ENCODE peak calls at places on chromosomes 5 and 9, in eight cellular contexts. L is HCT116, W is prostate gland, A is gastrocnemius medialis, R is vagina, C is heart left ventricle, Q is esophagus squamous epithelium, S is tibial nerve. F is an unnamed sample. For H3K4me1, the result is how much of the 10 kb centered on the place peaks cover.

GRCh38 chr5:76692651-76693050 is 23.3 kb upstream of the F2R start:
- DNase-seq in L (no peak), W (no peak), A (no peak), R (no peak), C (no peak), Q (no peak), S (no peak), F (no peak)

GRCh38 chr9:69771775-69772418 is 12.1 kb upstream of the PTAR1 start:
- DNase-seq in L (no peak), W (no peak), A (no peak), R (no peak), C (no peak), Q (no peak), S (no peak), F (no peak)

GRCh38 chr5:43099615-43100014 is 21.1 kb upstream of the ZNF131 start:
- DNase-seq in L (no peak), W (no peak), A (no peak), R (no peak), C (no peak), Q (no peak), S (no peak), F (no peak)

GRCh38 chr5:159017787-159018186 is 81.9 kb downstream of the EBF1 start:
- DNase-seq in L (no peak), W (no peak), A (peak), R (no peak), C (peak), Q (no peak), S (no peak), F (peak)

GRCh38 chr9:2414465-2414864 is 207.1 kb upstream of the VLDLR start:
- DNase-seq in L (no peak), W (no peak), A (no peak), R (no peak), C (no peak), Q (no peak), S (no peak), F (no peak)

GRCh38 chr9:23851024-23851629 is 25.1 kb upstream of the ELAVL2 start:
- DNase-seq in L (no peak), W (no peak), A (no peak), R (no peak), C (peak), Q (no peak), S (no peak), F (peak)

GRCh38 chr9:124212381-124213050 is 45.2 kb upstream of the NEK6 start:
- DNase-seq in L (no peak), W (no peak), A (no peak), R (peak), C (no peak), Q (no peak), S (no peak), F (no peak)

GRCh38 chr5:157193699-157194424 is 13.2 kb downstream of the ITK start:
- DNase-seq in L (no peak), W (no peak), A (no peak), R (no peak), C (no peak), Q (no peak), S (no peak), F (no peak)

GRCh38 chr5:133907075-133907474 is 61.4 kb downstream of the C5orf15 start:
- DNase-seq in L (no peak), W (no peak), A (no peak), R (no peak), C (peak), Q (no peak), S (no peak), F (peak)

GRCh38 chr9:129479217-129480011 is 141.5 kb downstream of the C9orf50 start:
- DNase-seq in L (no peak), W (no peak), A (no peak), R (no peak), C (no peak), Q (no peak), S (no peak), F (no peak)

GRCh38 chr9:94649100-94649855 is 10.0 kb upstream of the FBP1 start:
- DNase-seq in L (no peak), W (no peak), A (no peak), R (no peak), C (no peak), Q (no peak), S (no peak), F (no peak)

GRCh38 chr5:98767563-98767962 is 5.9 kb upstream of the RGMB start:
- DNase-seq in L (no peak), W (no peak), A (no peak), R (no peak), C (no peak), Q (no peak), S (no peak), F (no peak)

GRCh38 chr5:108788142-108788541 is 40.4 kb downstream of the FER start:
- DNase-seq in L (no peak), W (no peak), A (peak), R (no peak), C (peak), Q (no peak), S (no peak), F (peak)

GRCh38 chr9:534886-535285 is 306.6 kb upstream of the DMRT1 start:
- DNase-seq in L (no peak), W (peak), A (no peak), R (no peak), C (no peak), Q (no peak), S (no peak), F (peak)

GRCh38 chr5:38404667-38405276 is 146.4 kb downstream of the EGFLAM start:
- DNase-seq in L (peak), W (no peak), A (no peak), R (no peak), C (no peak), Q (no peak), S (no peak), F (peak)

GRCh38 chr9:75071530-75072122 is 16.3 kb downstream of the NMRK1 start:
- DNase-seq in L (peak), W (no peak), A (no peak), R (no peak), C (no peak), Q (no peak), S (no peak), F (peak)

GRCh38 chr9:112094948-112095779 is 79.9 kb downstream of the SUSD1 start:
- DNase-seq in L (no peak), W (no peak), A (no peak), R (no peak), C (no peak), Q (no peak), S (no peak), F (no peak)

GRCh38 chr5:134114886-134115805 is 665 bp downstream of the TCF7 start:
- DNase-seq in L (no peak), W (no peak), A (no peak), R (no peak), C (no peak), Q (no peak), S (no peak), F (peak)

GRCh38 chr9:121278535-121279169 is 10.7 kb downstream of the GSN start:
- DNase-seq in L (peak), W (peak), A (peak), R (no peak), C (peak), Q (no peak), S (peak), F (peak)

GRCh38 chr9:74016004-74016403 is 481.1 kb upstream of the RORB start:
- DNase-seq in L (no peak), W (no peak), A (no peak), R (no peak), C (no peak), Q (no peak), S (no peak), F (no peak)

GRCh38 chr5:69079556-69079955 is 14.3 kb upstream of the SLC30A5 start:
- DNase-seq in L (no peak), W (no peak), A (no peak), R (no peak), C (no peak), Q (no peak), S (no peak), F (no peak)

GRCh38 chr9:96719538-96720315 is 58.2 kb downstream of the ZNF510 start:
- DNase-seq in L (no peak), W (no peak), A (no peak), R (no peak), C (no peak), Q (no peak), S (no peak), F (peak)

GRCh38 chr5:5288236-5288635 is 134.2 kb upstream of the ICE1 start:
- DNase-seq in L (no peak), W (no peak), A (no peak), R (no peak), C (no peak), Q (no peak), S (no peak), F (no peak)

GRCh38 chr9:116421006-116421538 is 266.0 kb upstream of the TRIM32 start:
- DNase-seq in L (no peak), W (no peak), A (no peak), R (no peak), C (no peak), Q (no peak), S (no peak), F (no peak)

GRCh38 chr9:11697101-11697500 is 996.1 kb upstream of the TYRP1 start:
- DNase-seq in L (no peak), W (no peak), A (no peak), R (no peak), C (no peak), Q (no peak), S (no peak), F (no peak)

GRCh38 chr9:11702529-11702928 is 990.7 kb upstream of the TYRP1 start:
- DNase-seq in L (no peak), W (no peak), A (no peak), R (no peak), C (no peak), Q (no peak), S (no peak), F (no peak)

GRCh38 chr9:11701706-11702105 is 991.5 kb upstream of the TYRP1 start:
- DNase-seq in L (no peak), W (no peak), A (no peak), R (no peak), C (no peak), Q (no peak), S (no peak), F (no peak)
- H3K4me1 ChIP-seq in L (under half), W (under half), A (under half), R (under half), C (under half), Q (under half), S (under half), F (under half)

GRCh38 chr5:126525630-126526245 is 69.3 kb downstream of the ALDH7A1 start:
- DNase-seq in L (peak), W (no peak), A (peak), R (no peak), C (peak), Q (no peak), S (peak), F (peak)

GRCh38 chr5:126523818-126524522 is 71.0 kb downstream of the ALDH7A1 start:
- DNase-seq in L (no peak), W (no peak), A (no peak), R (no peak), C (no peak), Q (no peak), S (no peak), F (peak)

GRCh38 chr5:126527892-126528291 is 67.1 kb downstream of the ALDH7A1 start:
- DNase-seq in L (no peak), W (no peak), A (no peak), R (no peak), C (no peak), Q (no peak), S (no peak), F (no peak)

GRCh38 chr5:126527158-126527557 is 67.9 kb downstream of the ALDH7A1 start:
- DNase-seq in L (no peak), W (no peak), A (no peak), R (no peak), C (no peak), Q (no peak), S (no peak), F (no peak)

DNA sequence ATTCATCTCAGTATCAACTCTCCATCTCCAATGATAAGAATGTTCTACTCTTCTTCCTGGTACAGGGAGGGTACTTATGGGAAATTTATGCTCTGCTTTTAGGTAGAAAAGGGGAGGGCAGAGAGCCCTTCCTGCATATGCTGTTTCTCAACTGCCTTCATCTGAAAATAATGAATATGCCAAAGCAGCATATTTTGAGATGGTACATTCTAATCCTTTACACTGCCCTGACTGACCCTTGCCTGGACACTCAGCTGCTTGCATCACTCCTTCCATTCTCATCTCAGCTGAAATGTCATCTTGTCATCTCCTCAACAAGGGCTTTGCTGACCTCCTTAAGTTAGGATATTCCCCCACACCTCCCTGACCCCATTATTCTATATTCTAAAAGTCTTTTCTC is 68.5 kb downstream of the ALDH7A1 start:
- DNase-seq in L (no peak), W (no peak), A (no peak), R (no peak), C (no peak), Q (no peak), S (no peak), F (no peak)
- TF ChIP-seq POLR2A in L (no peak), W (no peak), A (no peak), R (no peak), C (no peak), Q (no peak), S (no peak), F (no peak)

DNA sequence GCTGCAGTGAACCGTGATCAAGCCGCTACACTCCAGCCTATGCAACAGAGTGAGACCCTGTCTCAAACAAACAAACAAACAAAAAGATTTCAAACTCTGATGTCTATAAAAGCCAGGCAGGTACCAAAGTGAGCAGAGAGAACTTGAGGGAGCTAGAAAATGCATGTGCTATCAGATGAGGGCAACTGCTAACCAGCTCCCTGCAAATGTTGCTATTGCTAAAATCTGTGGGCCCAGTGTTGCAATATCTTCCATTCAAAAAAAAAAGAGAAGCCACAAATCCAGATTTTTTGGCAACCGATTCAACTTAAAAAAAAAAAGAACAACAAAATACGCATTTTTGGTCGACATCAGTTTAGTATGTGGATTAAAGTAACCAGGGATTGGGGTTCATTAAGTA is 5.5 kb downstream of the UBE2D2 start:
- DNase-seq in L (no peak), W (no peak), A (no peak), R (no peak), C (no peak), Q (no peak), S (no peak), F (no peak)
- H3K4me3 ChIP-seq in L (no peak), W (no peak), A (no peak), R (no peak), C (no peak), Q (no peak), S (no peak), F (no peak)

GRCh38 chr5:149546974-149547373 is 4.3 kb downstream of the CSNK1A1 start:
- DNase-seq in L (no peak), W (peak), A (no peak), R (no peak), C (no peak), Q (no peak), S (no peak), F (no peak)
- H3K4me1 ChIP-seq in L (under half), W (under half), A (half or more), R (half or more), C (half or more), Q (under half), S (half or more), F (under half)

DNA sequence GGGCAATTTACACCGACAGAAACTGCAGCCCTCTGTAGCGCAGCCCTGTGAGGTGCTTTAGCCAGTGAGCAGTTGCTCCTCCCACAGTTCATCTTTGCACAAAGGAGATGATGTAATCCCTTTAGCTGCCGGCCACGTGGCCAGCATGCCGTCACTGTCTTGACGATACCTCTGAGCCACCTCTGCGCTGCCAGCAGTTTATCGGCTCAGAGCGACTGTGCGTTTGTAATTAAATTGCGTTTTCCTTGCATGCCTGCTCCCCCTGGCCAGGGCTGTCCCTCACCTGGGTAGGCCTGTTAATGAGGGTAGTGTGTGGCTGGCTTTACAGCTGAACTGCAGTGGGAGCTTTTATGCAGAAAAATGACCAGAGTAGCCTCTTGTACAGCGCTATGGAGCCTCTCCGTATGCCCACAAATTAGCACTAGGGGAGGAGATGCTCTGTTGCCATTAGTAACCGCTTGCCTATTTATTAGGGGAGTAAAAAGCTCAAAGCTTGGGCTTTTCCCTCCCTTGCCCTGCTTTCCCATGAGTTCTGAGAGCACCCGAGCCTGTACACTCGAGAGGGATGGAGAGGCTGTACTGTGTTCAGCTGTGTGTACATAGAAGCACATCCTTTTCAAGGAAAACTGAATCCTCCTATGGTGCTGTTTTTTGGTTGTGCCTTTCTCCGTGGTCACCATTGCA is 107.1 kb downstream of the TRIO start:
- DNase-seq in L (no peak), W (peak), A (peak), R (no peak), C (no peak), Q (no peak), S (peak), F (peak)
- TF ChIP-seq POLR2A in L (no peak), W (no peak), A (no peak), R (no peak), C (no peak), Q (no peak), S (peak), F (no peak)

DNA sequence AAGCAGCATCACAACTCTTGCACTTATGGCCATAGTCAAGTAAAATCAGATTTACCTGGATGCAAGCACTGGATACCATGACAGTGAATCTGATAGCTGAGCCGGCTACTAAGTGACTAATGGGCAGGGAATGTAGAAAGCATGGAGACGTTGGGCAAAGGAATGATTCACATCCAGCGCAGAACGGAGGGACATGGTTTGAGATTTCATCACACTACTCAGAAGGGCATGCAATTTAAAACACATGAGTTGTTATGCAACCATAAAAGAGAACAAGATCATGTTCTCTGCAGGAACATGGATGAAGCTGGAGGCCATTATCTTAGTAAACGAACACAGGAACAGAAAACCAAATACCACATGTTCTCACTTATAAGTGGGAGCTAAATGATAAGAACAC is 169.1 kb upstream of the PIK3R1 start:
- DNase-seq in L (peak), W (no peak), A (peak), R (no peak), C (no peak), Q (no peak), S (no peak), F (no peak)
- H3K4me3 ChIP-seq in L (no peak), W (no peak), A (no peak), R (no peak), C (no peak), Q (no peak), S (no peak), F (no peak)

DNA sequence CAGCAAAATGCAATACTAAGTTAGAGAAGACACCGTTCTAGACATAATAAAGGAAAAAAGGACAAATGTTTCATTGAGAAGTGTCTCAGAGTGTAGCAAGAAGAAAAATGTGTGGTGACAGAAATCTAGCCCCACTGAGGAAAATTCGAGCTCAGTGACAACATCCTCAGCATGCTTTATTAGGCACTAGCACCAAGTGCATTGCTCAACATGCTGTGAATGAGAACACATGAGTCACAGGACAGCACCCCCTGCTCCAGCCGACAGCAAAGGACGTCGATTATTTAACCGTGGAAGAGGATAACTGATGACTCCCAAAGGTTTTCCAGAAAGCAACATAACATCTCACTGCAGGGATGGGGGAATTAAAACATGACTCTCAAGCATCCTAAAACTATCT is 182.7 kb downstream of the GNAQ start:
- DNase-seq in L (no peak), W (no peak), A (peak), R (no peak), C (no peak), Q (peak), S (peak), F (peak)
- H3K4me1 ChIP-seq in L (under half), W (under half), A (under half), R (under half), C (under half), Q (under half), S (half or more), F (half or more)

F was measured in thyroid gland.